ENCODE peak calls at places on chromosomes 6 and 20, in six cellular contexts. Q is fibroblast of pulmonary artery, X is G401, O is RPMI7951, F is amygdala, L is NCI-H774. I is an unnamed sample.

GRCh38 chr20:13996265-13996664 is 949 bp downstream of the MACROD2 start:
- DNase-seq in L (no peak), F (no peak), O (no peak), X (peak), Q (no peak), I (peak)

GRCh38 chr20:32252189-32252588 is 25.3 kb upstream of the KIF3B start:
- DNase-seq in O (no peak), L (no peak), Q (no peak), F (no peak), X (no peak), I (no peak)

GRCh38 chr6:139374357-139375238 is at the start of gene CITED2:
- DNase-seq in F (peak), Q (peak), L (peak), X (peak), O (peak), I (peak)

GRCh38 chr6:41284726-41285125 is 1.8 kb downstream of the TREM1 start:
- DNase-seq in L (no peak), F (no peak), Q (peak), O (peak), X (no peak), I (no peak)

GRCh38 chr20:64116016-64116415 is 8.7 kb upstream of the NPBWR2 start:
- DNase-seq in X (no peak), L (no peak), O (no peak), F (no peak), Q (no peak), I (no peak)

GRCh38 chr6:116446399-116446798 is 14.8 kb upstream of the CALHM6 start:
- DNase-seq in Q (no peak), X (no peak), L (no peak), F (no peak), O (peak), I (peak)

GRCh38 chr6:138455746-138456392 is 43.4 kb downstream of the NHSL1 start:
- DNase-seq in Q (peak), L (no peak), O (peak), X (no peak), F (no peak), I (no peak)

GRCh38 chr20:32743237-32744112 is at the start of gene COMMD7:
- DNase-seq in L (peak), X (peak), Q (peak), O (peak), F (peak), I (peak)

GRCh38 chr20:35395728-35396127 is 16.0 kb downstream of the UQCC1 start:
- DNase-seq in X (no peak), Q (peak), F (no peak), L (no peak), O (no peak), I (peak)

GRCh38 chr6:16273266-16273665 is 34.9 kb downstream of the GMPR start:
- DNase-seq in L (no peak), F (peak), O (peak), Q (peak), X (peak), I (no peak)

GRCh38 chr6:811806-812205 is 118.9 kb upstream of the EXOC2 start:
- DNase-seq in O (no peak), F (no peak), L (no peak), Q (no peak), X (no peak), I (no peak)

GRCh38 chr6:111642463-111643158 is 36.9 kb upstream of the TRAF3IP2 start:
- DNase-seq in F (no peak), L (no peak), O (peak), X (peak), Q (peak), I (peak)

GRCh38 chr20:38173237-38174156 is 8.4 kb upstream of the TGM2 start:
- DNase-seq in F (peak), X (no peak), L (no peak), O (peak), Q (peak), I (peak)

GRCh38 chr6:5286780-5287179 is 25.5 kb downstream of the FARS2 start:
- DNase-seq in X (no peak), Q (no peak), F (no peak), O (peak), L (no peak), I (no peak)

GRCh38 chr20:53175135-53175780 is 203.1 kb downstream of the TSHZ2 start:
- DNase-seq in Q (no peak), F (no peak), X (no peak), L (no peak), O (no peak), I (no peak)

GRCh38 chr6:145731432-145731831 is 3.9 kb downstream of the EPM2A start:
- DNase-seq in L (no peak), O (peak), Q (peak), F (no peak), X (no peak), I (no peak)

GRCh38 chr6:135030532-135031178 is 24.0 kb downstream of the HBS1L start:
- DNase-seq in Q (peak), X (no peak), F (no peak), L (no peak), O (peak), I (no peak)

GRCh38 chr6:161835426-161836029 is 561.7 kb upstream of the AGPAT4 start:
- DNase-seq in L (no peak), F (peak), O (no peak), Q (no peak), X (no peak), I (peak)

GRCh38 chr6:54026652-54027400 is 84.4 kb upstream of the MLIP start:
- DNase-seq in F (no peak), L (no peak), Q (no peak), O (no peak), X (no peak), I (no peak)

GRCh38 chr6:116476021-116476678 is 15.0 kb downstream of the CALHM6 start:
- DNase-seq in X (no peak), Q (peak), F (no peak), L (no peak), O (no peak), I (no peak)

GRCh38 chr6:44116643-44117382 is 10.4 kb downstream of the MRPL14 start:
- DNase-seq in O (peak), Q (peak), X (no peak), F (no peak), L (no peak), I (peak)

GRCh38 chr6:21601341-21601740 is 7.8 kb downstream of the SOX4 start:
- DNase-seq in X (no peak), F (no peak), Q (no peak), L (no peak), O (no peak), I (no peak)

GRCh38 chr6:150316936-150317335 is 51.9 kb upstream of the IYD start:
- DNase-seq in L (no peak), O (no peak), X (no peak), Q (no peak), F (no peak), I (no peak)

GRCh38 chr6:108359901-108360882 is 65.3 kb downstream of the AFG1L start:
- DNase-seq in L (no peak), F (no peak), O (peak), Q (no peak), X (no peak), I (no peak)

GRCh38 chr6:3584611-3585010 is 127.8 kb upstream of the SLC22A23 start:
- DNase-seq in Q (peak), O (peak), F (no peak), L (no peak), X (no peak), I (no peak)

GRCh38 chr6:155185544-155185943 is 78.3 kb upstream of the CLDN20 start:
- DNase-seq in F (no peak), X (no peak), Q (no peak), L (no peak), O (peak), I (peak)

GRCh38 chr20:62740286-62741141 is 31.9 kb downstream of the NTSR1 start:
- DNase-seq in Q (peak), O (peak), L (no peak), X (no peak), F (no peak), I (peak)

GRCh38 chr20:32609993-32610896 is 25.1 kb upstream of the NOL4L start:
- DNase-seq in F (no peak), Q (no peak), L (peak), O (no peak), X (no peak), I (no peak)